ENCODE peak calls at places on chromosomes 3 and 15, in six cellular contexts. I is RPMI8226; D is stimulated activated CD4-positive, alpha-beta T cell treated with anti-CD3 and anti-CD28 coated beads, Interleukin-1b, Interleukin-23, amount 100 ng/mL, for 48 hours; C is memory B cell; M is stimulated activated CD8-positive, alpha-beta memory T cell treated with anti-CD3 and anti-CD28 coated beads, Interleukin-12 subunit alpha, Interleukin-12 subunit beta, amount 100 ng/mL, for 4 hours; O is effector CD4-positive, alpha-beta T cell. N is an unnamed sample.

GRCh38 chr3:58566398-58567250 is 10.6 kb downstream of the FAM107A start:
- DNase-seq in C (no peak), M (no peak), O (no peak), D (no peak), I (no peak), N (no peak)

GRCh38 chr3:186099178-186099577 is 9.7 kb downstream of the ETV5 start:
- DNase-seq in D (no peak), O (no peak), I (no peak), M (no peak), C (no peak), N (no peak)

GRCh38 chr3:139561959-139562676 is 22.6 kb upstream of the RBP1 start:
- DNase-seq in C (no peak), M (no peak), I (peak), D (no peak), O (no peak), N (no peak)

GRCh38 chr15:50953302-50953701 is 44.8 kb downstream of the AP4E1 start:
- DNase-seq in O (no peak), D (no peak), C (no peak), I (no peak), M (no peak), N (no peak)

GRCh38 chr3:58723197-58723596 is 56.6 kb upstream of the FAM3D start:
- DNase-seq in M (no peak), O (no peak), I (no peak), C (no peak), D (no peak), N (no peak)

GRCh38 chr3:188385295-188385694 is 231.3 kb downstream of the LPP start:
- DNase-seq in I (no peak), O (no peak), C (no peak), M (no peak), D (no peak), N (no peak)

GRCh38 chr15:49083471-49084284 is 37.4 kb upstream of the SECISBP2L start:
- DNase-seq in I (no peak), M (no peak), O (no peak), C (no peak), D (no peak), N (no peak)

GRCh38 chr3:170724599-170724998 is 138.7 kb upstream of the SLC7A14 start:
- DNase-seq in C (no peak), D (no peak), O (no peak), I (no peak), M (no peak), N (no peak)

GRCh38 chr3:130425484-130425883 is 80.0 kb downstream of the COL6A5 start:
- DNase-seq in I (no peak), C (no peak), D (no peak), O (no peak), M (no peak), N (no peak)

GRCh38 chr3:147412917-147413711 is 3.9 kb downstream of the ZIC1 start:
- DNase-seq in M (no peak), I (no peak), D (no peak), O (no peak), C (no peak), N (no peak)

GRCh38 chr3:52181543-52181942 is 16.4 kb upstream of the ALAS1 start:
- DNase-seq in I (no peak), O (no peak), C (no peak), M (no peak), D (no peak), N (no peak)

GRCh38 chr15:78979456-78980320 is 34.8 kb upstream of the CTSH start:
- DNase-seq in C (no peak), M (no peak), D (peak), I (peak), O (peak), N (no peak)

GRCh38 chr3:69082805-69083204 is 1.9 kb upstream of the ARL6IP5 start:
- DNase-seq in O (peak), M (peak), D (peak), C (no peak), I (peak), N (peak)

GRCh38 chr3:117047951-117048705 is 338.5 kb downstream of the TUSC7 start:
- DNase-seq in D (no peak), O (no peak), I (no peak), M (no peak), C (no peak), N (no peak)

GRCh38 chr15:98440917-98441316 is 207.4 kb upstream of the IGF1R start:
- DNase-seq in M (no peak), I (no peak), O (no peak), D (no peak), C (no peak), N (no peak)

GRCh38 chr15:35725353-35725752 is 179.4 kb upstream of the DPH6 start:
- DNase-seq in D (no peak), M (no peak), O (no peak), C (no peak), I (no peak), N (no peak)

GRCh38 chr3:127888564-127889107 is 26.4 kb upstream of the KBTBD12 start:
- DNase-seq in O (no peak), D (no peak), C (no peak), M (no peak), I (no peak), N (no peak)

GRCh38 chr15:100940785-100941379 is 21.7 kb downstream of the LRRK1 start:
- DNase-seq in O (no peak), C (no peak), I (peak), M (no peak), D (no peak), N (no peak)

GRCh38 chr15:51224428-51224827 is 114.0 kb downstream of the CYP19A1 start:
- DNase-seq in O (no peak), I (no peak), M (no peak), D (no peak), C (no peak), N (no peak)

GRCh38 chr3:142288032-142288638 is 62.8 kb upstream of the GK5 start:
- DNase-seq in M (no peak), C (no peak), D (no peak), O (no peak), I (no peak), N (no peak)

GRCh38 chr3:62611541-62612240 is 238.3 kb upstream of the FEZF2 start:
- DNase-seq in I (no peak), M (no peak), O (no peak), C (no peak), D (no peak), N (no peak)

GRCh38 chr3:127655641-127656040 is 17.1 kb upstream of the ABTB1 start:
- DNase-seq in O (no peak), C (no peak), I (no peak), M (no peak), D (no peak), N (no peak)

GRCh38 chr3:123652346-123652984 is 67.6 kb upstream of the HACD2 start:
- DNase-seq in O (no peak), I (peak), C (peak), M (no peak), D (peak), N (peak)

GRCh38 chr15:73367624-73368300 is 996 bp downstream of the HCN4 start:
- DNase-seq in D (no peak), M (no peak), I (no peak), O (no peak), C (no peak), N (no peak)

GRCh38 chr3:62246094-62246493 is 127.3 kb downstream of the FEZF2 start:
- DNase-seq in D (no peak), I (no peak), C (no peak), M (no peak), O (no peak), N (no peak)

GRCh38 chr3:124791639-124792111 is 61.4 kb downstream of the UMPS start:
- DNase-seq in I (peak), C (no peak), D (no peak), M (no peak), O (no peak), N (no peak)

GRCh38 chr3:61052855-61053254 is 198.4 kb downstream of the FHIT start:
- DNase-seq in I (no peak), D (no peak), O (no peak), C (no peak), M (no peak), N (no peak)

GRCh38 chr3:127817331-127817821 is 4.9 kb downstream of the MGLL start:
- DNase-seq in D (no peak), O (no peak), M (no peak), C (no peak), I (no peak), N (no peak)

GRCh38 chr3:100913870-100914654 is 79.2 kb downstream of the ABI3BP start:
- DNase-seq in I (no peak), M (no peak), D (no peak), O (no peak), C (no peak), N (no peak)

GRCh38 chr3:112132975-112133448 is at the start of gene GCSAM:
- DNase-seq in D (peak), C (peak), I (peak), O (peak), M (peak), N (peak)

GRCh38 chr3:120894285-120894684 is 13.7 kb upstream of the STXBP5L start:
- DNase-seq in I (no peak), D (no peak), O (no peak), M (no peak), C (no peak), N (no peak)

GRCh38 chr3:48739955-48740823 is 23.2 kb upstream of the IP6K2 start:
- DNase-seq in M (no peak), C (peak), D (peak), O (peak), I (peak), N (peak)

GRCh38 chr3:83035704-83036010 is 1274.2 kb upstream of the GBE1 start:
- DNase-seq in I (no peak), O (no peak), C (no peak), M (no peak), D (no peak), N (no peak)

GRCh38 chr3:50156991-50157493 is 1.9 kb downstream of the SEMA3F start:
- DNase-seq in M (no peak), D (no peak), O (no peak), C (no peak), I (no peak), N (no peak)

GRCh38 chr3:128505771-128506170 is 12.8 kb upstream of the GATA2 start:
- DNase-seq in I (no peak), O (no peak), C (no peak), D (no peak), M (no peak), N (no peak)

GRCh38 chr15:73518876-73519594 is 76.1 kb downstream of the REC114 start:
- DNase-seq in M (no peak), D (no peak), O (no peak), C (no peak), I (no peak), N (no peak)

N was measured in activated B cell treated with CpG ODN at 0.5 μM for 24 hours.